ENCODE peak calls at places on chromosomes 7 and 10, in four cellular contexts. One of them, this sample, is unnamed. For H3K9me3, the result is how much of the 10 kb centered on the place peaks cover.

GRCh38 chr7:9030131-9030530 is 596.7 kb downstream of the NXPH1 start:
- DNase-seq in esophagus squamous epithelium: no peak
- DNase-seq in fibroblast of lung: no peak
- DNase-seq in left ventricle myocardium inferior: no peak
- DNase-seq in this sample: no peak

GRCh38 chr10:89416465-89416864 is 2.1 kb downstream of the IFIT5 start:
- DNase-seq in left ventricle myocardium inferior: no peak
- DNase-seq in esophagus squamous epithelium: no peak
- DNase-seq in fibroblast of lung: no peak
- DNase-seq in this sample: no peak

GRCh38 chr10:61183971-61184370 is 240.0 kb upstream of the RHOBTB1 start:
- DNase-seq in esophagus squamous epithelium: no peak
- DNase-seq in left ventricle myocardium inferior: no peak
- DNase-seq in fibroblast of lung: no peak
- DNase-seq in this sample: no peak

GRCh38 chr7:36084485-36085091 is 68.5 kb upstream of the EEPD1 start:
- DNase-seq in fibroblast of lung: peak
- DNase-seq in left ventricle myocardium inferior: no peak
- DNase-seq in esophagus squamous epithelium: no peak
- DNase-seq in this sample: no peak

GRCh38 chr7:23598321-23598720 is 1.1 kb downstream of the CCDC126 start:
- DNase-seq in fibroblast of lung: no peak
- DNase-seq in left ventricle myocardium inferior: no peak
- DNase-seq in esophagus squamous epithelium: no peak
- DNase-seq in this sample: no peak

GRCh38 chr10:47058961-47059391 is 147.7 kb downstream of the PTPN20 start:
- DNase-seq in left ventricle myocardium inferior: no peak
- DNase-seq in esophagus squamous epithelium: no peak
- DNase-seq in fibroblast of lung: peak
- DNase-seq in this sample: no peak

GRCh38 chr10:12633776-12634390 is 284.5 kb downstream of the CAMK1D start:
- DNase-seq in left ventricle myocardium inferior: no peak
- DNase-seq in esophagus squamous epithelium: no peak
- DNase-seq in fibroblast of lung: no peak
- DNase-seq in this sample: no peak

GRCh38 chr7:13980474-13980873 is 9.0 kb downstream of the ETV1 start:
- DNase-seq in fibroblast of lung: no peak
- DNase-seq in left ventricle myocardium inferior: no peak
- DNase-seq in esophagus squamous epithelium: no peak
- DNase-seq in this sample: no peak

GRCh38 chr10:132458071-132458594 is 61.1 kb downstream of the PWWP2B start:
- DNase-seq in left ventricle myocardium inferior: no peak
- DNase-seq in fibroblast of lung: no peak
- DNase-seq in esophagus squamous epithelium: no peak
- DNase-seq in this sample: peak

GRCh38 chr7:143238289-143238995 is 16.6 kb downstream of the TAS2R40 start:
- DNase-seq in left ventricle myocardium inferior: no peak
- DNase-seq in fibroblast of lung: no peak
- DNase-seq in esophagus squamous epithelium: no peak
- DNase-seq in this sample: no peak

GRCh38 chr10:107091126-107091525 is 73.4 kb downstream of the SORCS1 start:
- DNase-seq in esophagus squamous epithelium: no peak
- DNase-seq in left ventricle myocardium inferior: no peak
- DNase-seq in fibroblast of lung: no peak
- DNase-seq in this sample: no peak

GRCh38 chr10:129916506-129916995 is 47.5 kb downstream of the EBF3 start:
- DNase-seq in fibroblast of lung: no peak
- DNase-seq in left ventricle myocardium inferior: no peak
- DNase-seq in esophagus squamous epithelium: no peak
- DNase-seq in this sample: peak

GRCh38 chr7:5711419-5711818 is 70.0 kb downstream of the RNF216 start:
- DNase-seq in fibroblast of lung: no peak
- DNase-seq in left ventricle myocardium inferior: no peak
- DNase-seq in esophagus squamous epithelium: no peak
- DNase-seq in this sample: no peak

GRCh38 chr7:86932038-86932512 is 127.4 kb downstream of the ELAPOR2 start:
- DNase-seq in fibroblast of lung: peak
- DNase-seq in left ventricle myocardium inferior: no peak
- DNase-seq in esophagus squamous epithelium: no peak
- DNase-seq in this sample: no peak

GRCh38 chr7:79199266-79199665 is 254.2 kb downstream of the MAGI2 start:
- DNase-seq in fibroblast of lung: no peak
- DNase-seq in esophagus squamous epithelium: no peak
- DNase-seq in left ventricle myocardium inferior: no peak
- DNase-seq in this sample: no peak

GRCh38 chr7:141320287-141320686 is 230.9 kb upstream of the AGK start:
- DNase-seq in left ventricle myocardium inferior: no peak
- DNase-seq in esophagus squamous epithelium: no peak
- DNase-seq in fibroblast of lung: no peak
- DNase-seq in this sample: no peak

GRCh38 chr7:131015131-131015954 is 281.3 kb upstream of the KLF14 start:
- DNase-seq in fibroblast of lung: peak
- DNase-seq in esophagus squamous epithelium: no peak
- DNase-seq in left ventricle myocardium inferior: no peak
- DNase-seq in this sample: no peak

GRCh38 chr10:13633689-13634088 is 46.9 kb downstream of the PRPF18 start:
- DNase-seq in esophagus squamous epithelium: no peak
- DNase-seq in fibroblast of lung: no peak
- DNase-seq in left ventricle myocardium inferior: peak
- DNase-seq in this sample: peak

GRCh38 chr7:133358728-133359127 is 105.8 kb downstream of the EXOC4 start:
- DNase-seq in fibroblast of lung: peak
- DNase-seq in left ventricle myocardium inferior: no peak
- DNase-seq in esophagus squamous epithelium: no peak
- DNase-seq in this sample: no peak

GRCh38 chr10:71143610-71144009 is 68.8 kb upstream of the UNC5B start:
- DNase-seq in left ventricle myocardium inferior: no peak
- DNase-seq in esophagus squamous epithelium: no peak
- DNase-seq in fibroblast of lung: no peak
- DNase-seq in this sample: peak

GRCh38 chr10:71143170-71143569 is 69.2 kb upstream of the UNC5B start:
- DNase-seq in fibroblast of lung: no peak
- DNase-seq in left ventricle myocardium inferior: peak
- DNase-seq in esophagus squamous epithelium: no peak
- DNase-seq in this sample: no peak

GRCh38 chr10:71145352-71145945 is 66.9 kb upstream of the UNC5B start:
- DNase-seq in esophagus squamous epithelium: no peak
- DNase-seq in fibroblast of lung: no peak
- DNase-seq in left ventricle myocardium inferior: no peak
- DNase-seq in this sample: no peak

GRCh38 chr10:71141528-71141927 is 70.8 kb upstream of the UNC5B start:
- DNase-seq in left ventricle myocardium inferior: no peak
- DNase-seq in esophagus squamous epithelium: no peak
- DNase-seq in fibroblast of lung: no peak
- DNase-seq in this sample: no peak

DNA sequence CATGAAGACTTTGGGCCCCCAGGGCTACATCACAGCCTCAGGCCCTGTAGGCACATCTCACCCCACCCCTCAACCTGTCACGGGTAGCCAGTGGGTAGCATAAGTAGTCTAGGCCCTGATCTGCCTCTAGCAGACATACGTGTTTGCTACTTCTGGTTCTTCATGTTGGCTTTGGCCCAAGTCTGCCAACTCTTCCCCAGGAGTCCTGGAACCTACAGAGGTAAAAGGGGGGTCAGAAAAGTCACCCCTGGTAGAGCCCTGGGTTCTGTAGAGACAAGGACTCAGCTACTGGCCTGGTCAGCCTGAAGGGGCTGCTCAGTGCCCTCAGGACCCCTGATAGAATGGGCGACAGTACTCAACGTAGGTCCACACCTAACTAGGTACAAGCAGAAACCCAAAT is 67.5 kb upstream of the UNC5B start:
- DNase-seq in fibroblast of lung: no peak
- DNase-seq in left ventricle myocardium inferior: no peak
- DNase-seq in esophagus squamous epithelium: no peak
- DNase-seq in this sample: no peak
- H3K9me3 ChIP-seq in fibroblast of lung: under half
- H3K9me3 ChIP-seq in left ventricle myocardium inferior: under half
- H3K9me3 ChIP-seq in esophagus squamous epithelium: under half
- H3K9me3 ChIP-seq in this sample: under half

DNA sequence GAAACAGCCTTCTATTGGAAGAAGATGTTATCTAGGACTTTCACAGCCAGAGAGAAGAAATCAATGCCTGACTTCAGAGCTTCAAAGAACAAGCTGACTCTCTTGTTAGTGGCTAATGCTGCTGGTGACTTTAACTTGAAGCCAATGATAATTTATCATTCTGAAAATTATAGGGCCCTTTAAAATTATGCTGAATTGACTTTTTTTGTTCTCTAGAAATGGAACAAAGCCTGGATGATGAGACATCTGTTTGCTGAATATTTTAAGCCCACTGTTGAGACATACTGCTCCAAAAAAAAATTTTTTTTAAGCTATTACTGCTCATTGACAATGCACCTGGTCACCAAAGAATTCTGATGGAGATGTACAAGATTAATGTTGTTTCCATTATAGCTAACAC is 189.2 kb downstream of the MBL2 start:
- DNase-seq in left ventricle myocardium inferior: no peak
- DNase-seq in fibroblast of lung: no peak
- DNase-seq in esophagus squamous epithelium: no peak
- DNase-seq in this sample: no peak
- H3K9me3 ChIP-seq in left ventricle myocardium inferior: under half
- H3K9me3 ChIP-seq in fibroblast of lung: under half
- H3K9me3 ChIP-seq in esophagus squamous epithelium: under half
- H3K9me3 ChIP-seq in this sample: under half

GRCh38 chr10:78288716-78289115 is 255.1 kb downstream of the RPS24 start:
- DNase-seq in esophagus squamous epithelium: no peak
- DNase-seq in fibroblast of lung: no peak
- DNase-seq in left ventricle myocardium inferior: no peak
- DNase-seq in this sample: no peak
- H3K9me3 ChIP-seq in esophagus squamous epithelium: under half
- H3K9me3 ChIP-seq in fibroblast of lung: under half
- H3K9me3 ChIP-seq in left ventricle myocardium inferior: under half
- H3K9me3 ChIP-seq in this sample: under half

DNA sequence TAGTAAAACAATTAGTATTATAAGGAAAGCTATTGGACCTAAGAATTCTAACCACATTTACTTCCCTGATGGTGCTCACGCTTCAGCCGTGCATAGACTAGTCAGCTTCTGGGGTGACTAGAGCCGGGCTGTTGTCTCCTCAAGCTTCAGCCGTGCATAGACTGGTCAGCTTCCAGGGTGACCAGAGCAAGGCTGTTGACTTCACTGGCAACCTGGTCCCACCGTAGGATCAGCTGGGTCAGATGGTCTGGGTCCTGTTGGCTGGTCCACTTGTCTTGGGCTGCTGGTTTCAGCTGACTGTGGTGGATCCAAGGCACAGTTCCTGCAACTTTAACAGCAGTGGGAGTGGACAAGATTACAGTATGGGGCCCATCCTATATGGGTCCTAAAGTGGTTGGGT is 99.4 kb downstream of the TRIM24 start:
- DNase-seq in esophagus squamous epithelium: no peak
- DNase-seq in left ventricle myocardium inferior: no peak
- DNase-seq in fibroblast of lung: no peak
- DNase-seq in this sample: no peak
- H3K9me3 ChIP-seq in esophagus squamous epithelium: under half
- H3K9me3 ChIP-seq in left ventricle myocardium inferior: half or more
- H3K9me3 ChIP-seq in fibroblast of lung: under half
- H3K9me3 ChIP-seq in this sample: under half

GRCh38 chr7:52959336-52959735 is 76.1 kb upstream of the POM121L12 start:
- DNase-seq in left ventricle myocardium inferior: no peak
- DNase-seq in esophagus squamous epithelium: no peak
- DNase-seq in fibroblast of lung: peak
- DNase-seq in this sample: no peak
- H3K9me3 ChIP-seq in left ventricle myocardium inferior: under half
- H3K9me3 ChIP-seq in esophagus squamous epithelium: under half
- H3K9me3 ChIP-seq in fibroblast of lung: under half
- H3K9me3 ChIP-seq in this sample: under half